ENCODE peak calls at places on chromosomes 16 and 17, in five cellular contexts. One of them, this sample, is unnamed.

GRCh38 chr17:34059423-34060220 is 195.5 kb upstream of the CCL2 start:
- ATAC-seq in stimulated activated naive CD8-positive, alpha-beta T cell treated with anti-CD3 and anti-CD28 coated beads, Interleukin-15, amount 100 ng/mL, for 72 hours: no peak
- ATAC-seq in upper lobe of right lung: no peak
- ATAC-seq in CD8-positive, alpha-beta T cell: no peak
- ATAC-seq in T-cell: no peak
- ATAC-seq in this sample: peak

GRCh38 chr17:57782051-57782490 is 37.0 kb upstream of the CCDC182 start:
- ATAC-seq in upper lobe of right lung: peak
- ATAC-seq in T-cell: no peak
- ATAC-seq in stimulated activated naive CD8-positive, alpha-beta T cell treated with anti-CD3 and anti-CD28 coated beads, Interleukin-15, amount 100 ng/mL, for 72 hours: no peak
- ATAC-seq in CD8-positive, alpha-beta T cell: no peak
- ATAC-seq in this sample: no peak

GRCh38 chr17:78682363-78682762 is 99.7 kb downstream of the CYTH1 start:
- ATAC-seq in upper lobe of right lung: peak
- ATAC-seq in T-cell: no peak
- ATAC-seq in CD8-positive, alpha-beta T cell: no peak
- ATAC-seq in stimulated activated naive CD8-positive, alpha-beta T cell treated with anti-CD3 and anti-CD28 coated beads, Interleukin-15, amount 100 ng/mL, for 72 hours: no peak
- ATAC-seq in this sample: no peak

GRCh38 chr17:40648326-40648968 is 829 bp upstream of the SMARCE1 start:
- ATAC-seq in stimulated activated naive CD8-positive, alpha-beta T cell treated with anti-CD3 and anti-CD28 coated beads, Interleukin-15, amount 100 ng/mL, for 72 hours: peak
- ATAC-seq in upper lobe of right lung: peak
- ATAC-seq in CD8-positive, alpha-beta T cell: peak
- ATAC-seq in T-cell: peak
- ATAC-seq in this sample: peak

GRCh38 chr17:58455491-58455890 is 32.7 kb downstream of the HSF5 start:
- ATAC-seq in T-cell: no peak
- ATAC-seq in CD8-positive, alpha-beta T cell: no peak
- ATAC-seq in stimulated activated naive CD8-positive, alpha-beta T cell treated with anti-CD3 and anti-CD28 coated beads, Interleukin-15, amount 100 ng/mL, for 72 hours: no peak
- ATAC-seq in upper lobe of right lung: no peak
- ATAC-seq in this sample: no peak

GRCh38 chr16:30110661-30111060 is 2.7 kb downstream of the GDPD3 start:
- ATAC-seq in T-cell: no peak
- ATAC-seq in CD8-positive, alpha-beta T cell: no peak
- ATAC-seq in upper lobe of right lung: peak
- ATAC-seq in stimulated activated naive CD8-positive, alpha-beta T cell treated with anti-CD3 and anti-CD28 coated beads, Interleukin-15, amount 100 ng/mL, for 72 hours: no peak
- ATAC-seq in this sample: no peak

GRCh38 chr16:82051656-82052055 is 16.6 kb downstream of the HSD17B2 start:
- ATAC-seq in stimulated activated naive CD8-positive, alpha-beta T cell treated with anti-CD3 and anti-CD28 coated beads, Interleukin-15, amount 100 ng/mL, for 72 hours: no peak
- ATAC-seq in T-cell: no peak
- ATAC-seq in upper lobe of right lung: no peak
- ATAC-seq in CD8-positive, alpha-beta T cell: no peak
- ATAC-seq in this sample: no peak

GRCh38 chr16:47308601-47309000 is 152.3 kb downstream of the ITFG1 start:
- ATAC-seq in T-cell: no peak
- ATAC-seq in CD8-positive, alpha-beta T cell: no peak
- ATAC-seq in stimulated activated naive CD8-positive, alpha-beta T cell treated with anti-CD3 and anti-CD28 coated beads, Interleukin-15, amount 100 ng/mL, for 72 hours: no peak
- ATAC-seq in upper lobe of right lung: no peak
- ATAC-seq in this sample: no peak

GRCh38 chr16:88685156-88686061 is 898 bp downstream of the SNAI3 start:
- ATAC-seq in upper lobe of right lung: peak
- ATAC-seq in CD8-positive, alpha-beta T cell: peak
- ATAC-seq in T-cell: peak
- ATAC-seq in stimulated activated naive CD8-positive, alpha-beta T cell treated with anti-CD3 and anti-CD28 coated beads, Interleukin-15, amount 100 ng/mL, for 72 hours: peak
- ATAC-seq in this sample: peak

GRCh38 chr17:70661342-70662222 is 492.2 kb downstream of the KCNJ2 start:
- ATAC-seq in upper lobe of right lung: peak
- ATAC-seq in stimulated activated naive CD8-positive, alpha-beta T cell treated with anti-CD3 and anti-CD28 coated beads, Interleukin-15, amount 100 ng/mL, for 72 hours: no peak
- ATAC-seq in CD8-positive, alpha-beta T cell: no peak
- ATAC-seq in T-cell: no peak
- ATAC-seq in this sample: no peak

This sample was measured in esophagus mucosa.